ENCODE peak calls at places on chromosomes 16 and 17, in four cellular contexts. N is Ammon's horn, W is NCI-H69, L is T-cell. O is an unnamed sample.
A peak's percentile ranks its signal among the peaks of the same experiment; 100 is the strongest.

GRCh38 chr16:2040450-2041105 is 7.1 kb downstream of the NTHL1 start:
- DNase-seq in N (no peak), W (no peak), L (no peak), O (peak; percentile 40)

GRCh38 chr17:14201595-14201994 is 35.1 kb downstream of the CDRT15 start:
- DNase-seq in N (peak; percentile 21), W (no peak), L (peak; percentile 67), O (no peak)

GRCh38 chr17:15263206-15263579 is 1.9 kb downstream of the PMP22 start:
- DNase-seq in N (peak; percentile 81), W (no peak), L (no peak), O (peak; percentile 32)

GRCh38 chr17:79280822-79281572 is 206.4 kb downstream of the ENGASE start:
- DNase-seq in N (no peak), W (no peak), L (no peak), O (peak; percentile 66)

GRCh38 chr17:20989991-20990855 is 52.6 kb downstream of the USP22 start:
- DNase-seq in N (no peak), W (no peak), L (no peak), O (no peak)

GRCh38 chr16:28951410-28951943 is 740 bp downstream of the NFATC2IP start:
- DNase-seq in N (no peak), W (no peak), L (no peak), O (no peak)

GRCh38 chr17:67374329-67375053 is 2.6 kb upstream of the PITPNC1 start:
- DNase-seq in N (peak; percentile 95), W (peak; percentile 90), L (peak; percentile 77), O (peak; percentile 92)

GRCh38 chr17:27566673-27567562 is 64.1 kb upstream of the LGALS9 start:
- DNase-seq in N (no peak), W (no peak), L (no peak), O (no peak)

GRCh38 chr17:77352441-77352840 is 211.7 kb downstream of the SEC14L1 start:
- DNase-seq in N (no peak), W (no peak), L (no peak), O (no peak)

GRCh38 chr16:89898201-89898967 is 20.3 kb upstream of the MC1R start:
- DNase-seq in N (no peak), W (no peak), L (no peak), O (no peak)

GRCh38 chr16:67538666-67539101 is 10.1 kb downstream of the RIPOR1 start:
- DNase-seq in N (no peak), W (no peak), L (no peak), O (no peak)

GRCh38 chr16:53680756-53681155 is 22.9 kb downstream of the RPGRIP1L start:
- DNase-seq in N (no peak), W (no peak), L (no peak), O (no peak)

GRCh38 chr17:82932146-82933005 is 92.6 kb upstream of the ZNF750 start:
- DNase-seq in N (no peak), W (peak; percentile 35), L (no peak), O (no peak)

GRCh38 chr16:46573834-46574159 is 47.4 kb downstream of the SHCBP1 start:
- DNase-seq in N (no peak), W (no peak), L (no peak), O (no peak)

GRCh38 chr17:70947636-70948565 is 778.6 kb downstream of the KCNJ2 start:
- DNase-seq in N (no peak), W (no peak), L (no peak), O (no peak)

GRCh38 chr17:27070836-27071235 is 223.1 kb upstream of the WSB1 start:
- DNase-seq in N (no peak), W (no peak), L (no peak), O (no peak)

GRCh38 chr16:14069818-14070217 is 1.3 kb upstream of the MRTFB start:
- DNase-seq in N (no peak), W (peak; percentile 26), L (no peak), O (no peak)

GRCh38 chr17:3916013-3916696 is at the start of gene P2RX1:
- DNase-seq in N (no peak), W (no peak), L (no peak), O (no peak)

GRCh38 chr16:1678500-1679098 is 520 bp downstream of the JPT2 start:
- DNase-seq in N (peak; percentile 33), W (peak; percentile 71), L (peak; percentile 22), O (peak; percentile 49)

GRCh38 chr16:75732871-75733270 is 6.6 kb upstream of the CPHXL start:
- DNase-seq in N (no peak), W (no peak), L (no peak), O (no peak)

GRCh38 chr17:26775219-26775822 is 518.6 kb upstream of the WSB1 start:
- DNase-seq in N (no peak), W (no peak), L (no peak), O (no peak)

GRCh38 chr16:84874004-84874435 is 54.2 kb downstream of the CRISPLD2 start:
- DNase-seq in N (no peak), W (peak; percentile 8), L (no peak), O (no peak)

GRCh38 chr17:9676742-9677387 is 31.5 kb downstream of the USP43 start:
- DNase-seq in N (no peak), W (peak; percentile 86), L (no peak), O (no peak)

GRCh38 chr16:4402439-4403132 is 13.8 kb downstream of the CORO7 start:
- DNase-seq in N (peak; percentile 83), W (peak; percentile 78), L (peak; percentile 41), O (peak; percentile 80)

GRCh38 chr17:19718613-19719364 is 2.4 kb upstream of the SLC47A2 start:
- DNase-seq in N (no peak), W (peak; percentile 11), L (no peak), O (no peak)

GRCh38 chr16:19439483-19439882 is 21.8 kb downstream of the TMC5 start:
- DNase-seq in N (no peak), W (no peak), L (no peak), O (no peak)

GRCh38 chr16:709651-710499 is 4.3 kb upstream of the FBXL16 start:
- DNase-seq in N (peak; percentile 96), W (peak; percentile 98), L (no peak), O (peak; percentile 98)

GRCh38 chr17:81412490-81413093 is 17.3 kb downstream of the BAHCC1 start:
- DNase-seq in N (no peak), W (no peak), L (peak; percentile 57), O (no peak)

GRCh38 chr16:80931985-80932720 is 74.5 kb downstream of the CMC2 start:
- DNase-seq in N (peak; percentile 77), W (peak; percentile 68), L (no peak), O (peak; percentile 77)

GRCh38 chr16:29644338-29644857 is 18.6 kb upstream of the SPN start:
- DNase-seq in N (no peak), W (no peak), L (no peak), O (no peak)

GRCh38 chr16:88315543-88316105 is 67.1 kb upstream of the ZNF469 start:
- DNase-seq in N (no peak), W (no peak), L (no peak), O (no peak)

GRCh38 chr16:51416921-51417320 is 265.9 kb upstream of the SALL1 start:
- DNase-seq in N (no peak), W (no peak), L (no peak), O (no peak)

GRCh38 chr16:2236362-2237075 is at the start of gene DNASE1L2:
- DNase-seq in N (no peak), W (peak; percentile 30), L (no peak), O (peak; percentile 46)

O was measured in cerebellar cortex.